ENCODE peak calls at places on chromosome 22, in eight cellular contexts. J, B, G, S, I, U, A and Y are unnamed samples.
A peak's percentile ranks its signal among the peaks of the same experiment; 100 is the strongest.

GRCh38 chr22:17890245-17890671 is 116.0 kb upstream of the BID start:
- DNase-seq in J (no peak), B (no peak), G (no peak), S (no peak), I (no peak), U (no peak), A (no peak), Y (no peak)

GRCh38 chr22:28601915-28602314 is 77.7 kb downstream of the TTC28 start:
- DNase-seq in J (no peak), B (no peak), G (no peak), S (no peak), I (no peak), U (no peak), A (no peak), Y (no peak)

GRCh38 chr22:43487311-43488030 is 75.7 kb downstream of the MPPED1 start:
- DNase-seq in J (no peak), B (no peak), G (no peak), S (no peak), I (no peak), U (no peak), A (no peak), Y (no peak)

GRCh38 chr22:17237031-17237668 is 17.9 kb upstream of the ADA2 start:
- DNase-seq in J (no peak), B (no peak), G (peak; percentile 76), S (no peak), I (no peak), U (no peak), A (no peak), Y (no peak)

GRCh38 chr22:46286941-46287872 is 9.5 kb upstream of the GTSE1 start:
- DNase-seq in J (no peak), B (no peak), G (no peak), S (no peak), I (no peak), U (no peak), A (no peak), Y (no peak)

GRCh38 chr22:26134654-26135330 is 34.5 kb upstream of the SEZ6L start:
- DNase-seq in J (no peak), B (no peak), G (no peak), S (no peak), I (no peak), U (no peak), A (no peak), Y (no peak)

GRCh38 chr22:43883012-43883661 is 8.7 kb downstream of the PNPLA5 start:
- DNase-seq in J (no peak), B (peak; percentile 72), G (peak; percentile 67), S (peak; percentile 56), I (peak; percentile 19), U (peak; percentile 65), A (peak; percentile 48), Y (no peak)

GRCh38 chr22:29108137-29108536 is 35.3 kb downstream of the KREMEN1 start:
- DNase-seq in J (no peak), B (no peak), G (no peak), S (no peak), I (no peak), U (no peak), A (no peak), Y (no peak)

GRCh38 chr22:42959472-42960145 is 55.3 kb downstream of the PACSIN2 start:
- DNase-seq in J (no peak), B (no peak), G (no peak), S (no peak), I (no peak), U (no peak), A (no peak), Y (no peak)

GRCh38 chr22:49964136-49964492 is 3.5 kb downstream of the PIM3 start:
- DNase-seq in J (no peak), B (no peak), G (no peak), S (peak; percentile 22), I (no peak), U (no peak), A (no peak), Y (no peak)

GRCh38 chr22:26398741-26399153 is 30.3 kb upstream of the ASPHD2 start:
- DNase-seq in J (peak; percentile 43), B (peak; percentile 14), G (peak; percentile 61), S (peak; percentile 52), I (peak; percentile 30), U (peak; percentile 35), A (no peak), Y (peak; percentile 11)

GRCh38 chr22:49712195-49712791 is 115.4 kb downstream of the BRD1 start:
- DNase-seq in J (no peak), B (no peak), G (no peak), S (no peak), I (no peak), U (peak; percentile 54), A (no peak), Y (no peak)

GRCh38 chr22:49797706-49798105 is 30.0 kb downstream of the BRD1 start:
- DNase-seq in J (no peak), B (no peak), G (no peak), S (no peak), I (no peak), U (no peak), A (no peak), Y (no peak)

GRCh38 chr22:41285441-41285819 is 557 bp downstream of the RANGAP1 start:
- DNase-seq in J (peak; percentile 70), B (no peak), G (peak; percentile 50), S (peak; percentile 90), I (peak; percentile 82), U (no peak), A (peak; percentile 21), Y (peak; percentile 70)

GRCh38 chr22:47054231-47055072 is 292.0 kb downstream of the TBC1D22A start:
- DNase-seq in J (no peak), B (no peak), G (no peak), S (no peak), I (no peak), U (no peak), A (no peak), Y (no peak)

GRCh38 chr22:47283616-47284270 is 521.3 kb downstream of the TBC1D22A start:
- DNase-seq in J (no peak), B (no peak), G (no peak), S (no peak), I (no peak), U (no peak), A (no peak), Y (no peak)

GRCh38 chr22:28373841-28374240 is 305.8 kb downstream of the TTC28 start:
- DNase-seq in J (no peak), B (no peak), G (no peak), S (no peak), I (no peak), U (no peak), A (no peak), Y (no peak)

GRCh38 chr22:45271667-45272188 is 13.0 kb upstream of the UPK3A start:
- DNase-seq in J (peak; percentile 26), B (no peak), G (no peak), S (no peak), I (no peak), U (no peak), A (no peak), Y (peak; percentile 27)

GRCh38 chr22:18028817-18029527 is 4.6 kb upstream of the MICAL3 start:
- DNase-seq in J (no peak), B (no peak), G (no peak), S (no peak), I (no peak), U (no peak), A (no peak), Y (no peak)

GRCh38 chr22:35092146-35092805 is 26.3 kb downstream of the ISX start:
- DNase-seq in J (no peak), B (no peak), G (no peak), S (no peak), I (no peak), U (no peak), A (no peak), Y (no peak)

GRCh38 chr22:38218661-38219331 is 17.0 kb downstream of the MAFF start:
- DNase-seq in J (no peak), B (no peak), G (no peak), S (peak; percentile 57), I (peak; percentile 56), U (no peak), A (no peak), Y (peak; percentile 23)

GRCh38 chr22:19761500-19762314 is 1.1 kb downstream of the TBX1 start:
- DNase-seq in J (no peak), B (no peak), G (no peak), S (no peak), I (no peak), U (no peak), A (no peak), Y (no peak)

GRCh38 chr22:22989856-22990255 is 80.5 kb upstream of the GNAZ start:
- DNase-seq in J (no peak), B (no peak), G (no peak), S (no peak), I (no peak), U (no peak), A (no peak), Y (no peak)

GRCh38 chr22:25027552-25027951 is 75.0 kb downstream of the KIAA1671 start:
- DNase-seq in J (no peak), B (no peak), G (no peak), S (no peak), I (no peak), U (no peak), A (no peak), Y (no peak)

GRCh38 chr22:19603767-19604166 is 79.6 kb upstream of the CLDN5 start:
- DNase-seq in J (no peak), B (no peak), G (no peak), S (no peak), I (no peak), U (no peak), A (no peak), Y (no peak)

GRCh38 chr22:44648821-44649566 is 53.0 kb upstream of the PRR5 start:
- DNase-seq in J (no peak), B (no peak), G (no peak), S (no peak), I (no peak), U (no peak), A (no peak), Y (no peak)

GRCh38 chr22:47092896-47093311 is 330.5 kb downstream of the TBC1D22A start:
- DNase-seq in J (no peak), B (no peak), G (no peak), S (no peak), I (no peak), U (no peak), A (no peak), Y (no peak)

GRCh38 chr22:39959640-39960447 is at the start of gene TMA7B:
- DNase-seq in J (no peak), B (no peak), G (no peak), S (no peak), I (peak; percentile 27), U (no peak), A (no peak), Y (no peak)

GRCh38 chr22:48254311-48254873 is 1491.9 kb downstream of the TBC1D22A start:
- DNase-seq in J (no peak), B (no peak), G (no peak), S (no peak), I (no peak), U (no peak), A (no peak), Y (no peak)

GRCh38 chr22:19067696-19068348 is 54.4 kb downstream of the DGCR2 start:
- DNase-seq in J (no peak), B (no peak), G (no peak), S (no peak), I (no peak), U (no peak), A (no peak), Y (no peak)

GRCh38 chr22:28989484-28989883 is 72.1 kb downstream of the C22orf31 start:
- DNase-seq in J (no peak), B (no peak), G (no peak), S (no peak), I (no peak), U (no peak), A (no peak), Y (no peak)

GRCh38 chr22:21712751-21713427 is 22.7 kb downstream of the YPEL1 start:
- DNase-seq in J (peak; percentile 60), B (peak; percentile 59), G (peak; percentile 82), S (peak; percentile 63), I (peak; percentile 46), U (peak; percentile 43), A (peak; percentile 18), Y (peak; percentile 56)

GRCh38 chr22:46596819-46597218 is 23.4 kb upstream of the GRAMD4 start:
- DNase-seq in J (no peak), B (peak; percentile 49), G (no peak), S (no peak), I (no peak), U (no peak), A (no peak), Y (no peak)

GRCh38 chr22:19688301-19689290 is 25.7 kb upstream of the SEPTIN5 start:
- DNase-seq in J (no peak), B (no peak), G (no peak), S (no peak), I (no peak), U (no peak), A (no peak), Y (no peak)